ENCODE peak calls at places on chromosomes 11 and 22, in seven cellular contexts. E, F, J, S, W, C and B are unnamed samples.

GRCh38 chr11:73053964-73054363 is 88.2 kb downstream of the FCHSD2 start:
- DNase-seq in E (no peak), F (no peak), J (no peak), S (no peak), W (no peak), C (no peak), B (no peak)

GRCh38 chr11:57213282-57214086 is 23.6 kb downstream of the APLNR start:
- DNase-seq in E (peak), F (no peak), J (no peak), S (no peak), W (no peak), C (peak), B (peak)

GRCh38 chr11:129023968-129024676 is 81.5 kb upstream of the TP53AIP1 start:
- DNase-seq in E (no peak), F (peak), J (no peak), S (no peak), W (no peak), C (no peak), B (no peak)

GRCh38 chr11:62104816-62105610 is 18.8 kb upstream of the INCENP start:
- DNase-seq in E (peak), F (no peak), J (peak), S (peak), W (no peak), C (no peak), B (no peak)

GRCh38 chr11:1792461-1792860 is 28.7 kb upstream of the CTSD start:
- DNase-seq in E (no peak), F (no peak), J (no peak), S (no peak), W (no peak), C (no peak), B (no peak)

GRCh38 chr11:57116654-57117053 is 65.1 kb upstream of the LRRC55 start:
- DNase-seq in E (peak), F (no peak), J (no peak), S (peak), W (peak), C (peak), B (peak)

GRCh38 chr11:130816516-130816915 is 99.8 kb downstream of the SNX19 start:
- DNase-seq in E (peak), F (peak), J (no peak), S (no peak), W (no peak), C (no peak), B (no peak)

GRCh38 chr11:119843760-119844330 is 114.8 kb upstream of the NECTIN1 start:
- DNase-seq in E (peak), F (no peak), J (no peak), S (no peak), W (no peak), C (no peak), B (no peak)

GRCh38 chr11:66479741-66480115 is 506 bp upstream of the DPP3 start:
- DNase-seq in E (no peak), F (peak), J (no peak), S (no peak), W (peak), C (no peak), B (no peak)

GRCh38 chr11:58525037-58525614 is 17.2 kb upstream of the OR5B21 start:
- DNase-seq in E (no peak), F (no peak), J (no peak), S (no peak), W (no peak), C (no peak), B (no peak)

GRCh38 chr22:41917906-41918791 is 3.3 kb upstream of the SHISA8 start:
- DNase-seq in E (peak), F (no peak), J (peak), S (no peak), W (peak), C (peak), B (no peak)

GRCh38 chr11:57763568-57763967 is 2.0 kb downstream of the CTNND1 start:
- DNase-seq in E (peak), F (no peak), J (no peak), S (no peak), W (no peak), C (no peak), B (no peak)

GRCh38 chr11:26949846-26950245 is 44.1 kb upstream of the FIBIN start:
- DNase-seq in E (peak), F (no peak), J (no peak), S (no peak), W (no peak), C (no peak), B (no peak)

GRCh38 chr11:62370743-62371440 is 33.6 kb downstream of the ASRGL1 start:
- DNase-seq in E (no peak), F (no peak), J (no peak), S (no peak), W (no peak), C (no peak), B (no peak)

GRCh38 chr22:30325724-30326703 is 727 bp downstream of the TBC1D10A start:
- DNase-seq in E (no peak), F (no peak), J (no peak), S (no peak), W (peak), C (no peak), B (no peak)

GRCh38 chr22:34973926-34974325 is 92.0 kb upstream of the ISX start:
- DNase-seq in E (no peak), F (no peak), J (no peak), S (no peak), W (no peak), C (no peak), B (no peak)

GRCh38 chr11:66277475-66278391 is at the start of gene CNIH2:
- DNase-seq in E (no peak), F (no peak), J (no peak), S (no peak), W (no peak), C (peak), B (peak)

GRCh38 chr22:36911887-36912661 is 1.4 kb upstream of the CSF2RB start:
- DNase-seq in E (no peak), F (no peak), J (no peak), S (no peak), W (no peak), C (no peak), B (no peak)

GRCh38 chr11:61293869-61294716 is 1.0 kb downstream of the VWCE start:
- DNase-seq in E (peak), F (no peak), J (peak), S (no peak), W (peak), C (peak), B (peak)

GRCh38 chr11:116033931-116034553 is 529.8 kb upstream of the CADM1 start:
- DNase-seq in E (no peak), F (no peak), J (no peak), S (no peak), W (no peak), C (no peak), B (no peak)

GRCh38 chr11:17529814-17530162 is 14.4 kb downstream of the USH1C start:
- DNase-seq in E (no peak), F (no peak), J (peak), S (no peak), W (no peak), C (no peak), B (no peak)

DNA sequence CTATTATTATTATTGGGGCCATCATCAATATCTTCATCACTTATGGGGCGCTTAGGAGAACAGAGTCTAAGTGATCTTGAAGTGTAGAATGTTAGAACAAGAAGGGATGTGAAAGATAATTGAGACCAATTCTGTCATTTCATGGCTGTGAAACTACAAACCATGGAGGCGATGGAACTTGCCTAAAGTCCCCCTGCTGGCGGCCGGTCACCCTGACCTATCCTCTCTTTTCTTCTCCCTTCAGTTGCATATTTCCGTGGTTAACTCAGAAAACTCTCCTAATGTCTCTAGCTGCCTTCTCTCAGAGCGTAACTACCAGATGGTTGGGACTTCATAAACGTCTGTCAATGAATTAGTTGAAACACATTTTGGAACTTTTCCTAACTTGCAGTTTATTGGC is 6.6 kb upstream of the OR4B1 start:
- DNase-seq in E (peak), F (no peak), J (no peak), S (no peak), W (no peak), C (no peak), B (no peak)
- TF ChIP-seq CTCF in E (peak), F (peak), J (no peak), S (peak), W (no peak), C (no peak), B (peak)

DNA sequence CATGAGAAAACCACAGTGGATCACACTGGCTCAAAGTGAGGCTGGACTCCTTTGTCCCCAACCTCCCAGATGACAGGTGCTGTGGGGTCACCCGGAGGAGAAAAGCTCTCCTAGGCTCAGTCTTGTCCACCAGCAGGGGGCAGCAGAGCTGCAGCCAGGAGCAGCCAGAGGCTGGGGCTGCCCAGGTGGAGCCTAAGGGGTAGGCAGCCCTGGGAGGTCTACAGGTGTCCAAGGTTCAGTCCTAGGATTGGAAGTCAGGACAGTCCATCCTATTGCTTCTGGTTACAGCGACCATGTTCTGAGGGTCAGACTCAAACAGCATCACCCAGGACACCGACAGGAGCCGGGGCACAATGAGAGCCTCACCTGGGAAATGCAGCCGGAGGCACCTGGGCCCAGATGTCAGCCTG is 77.6 kb upstream of the IGLL5 start:
- DNase-seq in E (no peak), F (no peak), J (no peak), S (no peak), W (no peak), C (no peak), B (peak)
- TF ChIP-seq CTCF in E (no peak), F (no peak), J (peak), S (no peak), W (peak), C (no peak), B (peak)

GRCh38 chr11:34052036-34052607 is 591 bp downstream of the CAPRIN1 start:
- DNase-seq in E (peak), F (no peak), J (peak), S (peak), W (peak), C (peak), B (peak)
- TF ChIP-seq CTCF in E (no peak), F (no peak), J (no peak), S (no peak), W (no peak), C (no peak), B (no peak)

DNA sequence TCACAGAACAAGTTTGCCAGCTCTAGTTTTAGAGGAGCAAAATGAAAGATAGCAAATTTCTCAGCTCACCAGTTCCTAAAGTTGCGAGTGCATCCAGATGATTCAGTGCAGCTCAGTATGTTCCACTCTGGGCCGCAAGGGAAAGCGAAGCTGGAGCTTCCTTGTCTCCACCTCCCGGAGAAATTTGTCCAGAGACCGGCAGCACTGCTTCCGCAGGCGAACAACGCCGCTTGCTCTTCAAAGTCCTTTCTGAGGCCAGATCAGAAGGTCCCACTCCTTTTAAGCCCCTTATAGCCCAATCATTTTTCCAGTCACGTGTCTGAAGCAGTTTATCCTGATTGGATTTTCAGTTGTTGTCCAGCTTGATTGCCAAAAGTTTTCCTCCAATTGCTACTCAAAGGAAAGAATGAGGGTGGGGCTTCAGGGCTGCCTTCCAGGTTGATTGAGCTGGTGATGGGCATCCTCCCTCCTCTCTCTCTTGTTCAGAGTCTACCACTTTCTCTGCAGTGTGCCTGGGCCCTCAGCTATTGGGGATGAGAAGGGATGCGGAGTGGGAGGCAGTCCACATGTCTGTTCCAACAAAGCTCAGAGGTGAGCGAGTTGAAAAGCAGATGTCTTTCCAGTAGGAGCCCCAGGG is at the start of gene ZNF280A:
- DNase-seq in E (peak), F (no peak), J (no peak), S (no peak), W (no peak), C (no peak), B (no peak)
- TF ChIP-seq CTCF in E (peak), F (no peak), J (no peak), S (no peak), W (no peak), C (no peak), B (no peak)

GRCh38 chr11:84969103-84969502 is 658.0 kb downstream of the DLG2 start:
- DNase-seq in E (peak), F (no peak), J (peak), S (no peak), W (peak), C (no peak), B (no peak)

GRCh38 chr11:84958295-84958694 is 668.8 kb downstream of the DLG2 start:
- DNase-seq in E (no peak), F (no peak), J (no peak), S (no peak), W (no peak), C (no peak), B (no peak)

GRCh38 chr11:84962018-84962417 is 665.1 kb downstream of the DLG2 start:
- DNase-seq in E (no peak), F (no peak), J (no peak), S (no peak), W (no peak), C (no peak), B (no peak)

GRCh38 chr11:84965484-84965883 is 661.7 kb downstream of the DLG2 start:
- DNase-seq in E (no peak), F (no peak), J (no peak), S (no peak), W (no peak), C (no peak), B (no peak)

DNA sequence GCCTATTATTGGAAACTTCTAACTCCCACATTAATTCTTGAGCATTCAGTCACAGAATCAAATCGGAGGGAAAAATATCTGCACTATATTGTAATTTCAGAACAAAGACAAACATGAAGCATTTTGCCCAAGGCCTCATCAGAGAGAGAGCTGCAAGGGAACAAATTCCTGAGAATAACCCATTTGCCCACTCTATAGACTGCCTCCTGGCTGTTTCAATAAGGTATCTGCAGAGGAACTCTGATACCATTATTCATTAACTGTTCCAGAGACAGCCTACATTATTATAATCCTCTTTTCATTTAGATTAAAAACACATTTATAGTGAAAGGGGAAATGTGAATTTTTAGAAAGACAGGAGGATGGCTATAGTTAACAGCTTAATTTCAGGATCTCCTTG is 663.9 kb downstream of the DLG2 start:
- DNase-seq in E (no peak), F (no peak), J (no peak), S (no peak), W (no peak), C (no peak), B (no peak)
- TF ChIP-seq CTCF in E (peak), F (peak), J (no peak), S (no peak), W (no peak), C (no peak), B (no peak)

GRCh38 chr22:22125028-22125578 is 119.5 kb upstream of the VPREB1 start:
- DNase-seq in E (no peak), F (no peak), J (no peak), S (no peak), W (no peak), C (no peak), B (no peak)

GRCh38 chr22:22124374-22124773 is 120.2 kb upstream of the VPREB1 start:
- DNase-seq in E (no peak), F (no peak), J (no peak), S (no peak), W (no peak), C (no peak), B (no peak)

GRCh38 chr22:22123960-22124278 is 120.7 kb upstream of the VPREB1 start:
- DNase-seq in E (no peak), F (no peak), J (no peak), S (no peak), W (no peak), C (no peak), B (no peak)

GRCh38 chr22:22127100-22127499 is 117.5 kb upstream of the VPREB1 start:
- DNase-seq in E (no peak), F (no peak), J (no peak), S (no peak), W (no peak), C (no peak), B (no peak)

GRCh38 chr22:22125579-22126468 is 118.8 kb upstream of the VPREB1 start:
- DNase-seq in E (no peak), F (no peak), J (no peak), S (no peak), W (no peak), C (no peak), B (no peak)
- TF ChIP-seq CTCF in E (no peak), F (no peak), J (no peak), S (no peak), W (no peak), C (no peak), B (no peak)

DNA sequence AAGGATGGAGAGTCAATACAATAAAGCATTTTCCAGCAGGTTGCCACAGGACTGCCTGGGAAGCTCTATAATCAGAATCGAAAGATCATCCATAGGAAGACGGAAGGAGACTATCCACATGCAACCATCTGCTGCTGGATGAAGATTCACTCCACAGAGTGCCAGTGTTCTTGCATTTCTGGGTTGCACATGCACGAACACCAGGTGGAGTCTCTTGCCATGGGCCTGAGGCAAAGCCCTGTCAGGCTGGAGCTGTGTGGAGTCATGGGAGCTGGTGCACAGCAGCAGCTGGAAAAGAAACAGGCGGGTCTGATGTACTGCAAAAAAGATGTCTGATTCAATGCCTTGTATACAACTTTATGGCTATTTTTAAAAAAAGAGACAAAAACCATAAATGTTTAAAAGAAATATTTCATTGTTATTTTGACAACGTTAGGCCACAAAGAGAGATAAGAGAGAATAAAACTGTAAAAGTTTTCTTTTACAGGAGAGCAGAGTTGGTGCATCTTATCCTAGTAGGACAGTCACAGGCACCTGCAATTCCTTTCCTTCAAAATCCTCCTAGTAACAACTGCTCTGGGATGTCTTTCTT is 12.9 kb upstream of the FAT3 start:
- DNase-seq in E (peak), F (no peak), J (peak), S (no peak), W (no peak), C (peak), B (peak)
- TF ChIP-seq CTCF in E (peak), F (peak), J (no peak), S (peak), W (peak), C (no peak), B (peak)

GRCh38 chr11:60252208-60252566 is 9.2 kb upstream of the MS4A4E start:
- DNase-seq in E (no peak), F (no peak), J (no peak), S (no peak), W (no peak), C (no peak), B (no peak)

GRCh38 chr11:60252709-60253108 is 9.8 kb upstream of the MS4A4E start:
- DNase-seq in E (no peak), F (no peak), J (no peak), S (no peak), W (no peak), C (no peak), B (no peak)

DNA sequence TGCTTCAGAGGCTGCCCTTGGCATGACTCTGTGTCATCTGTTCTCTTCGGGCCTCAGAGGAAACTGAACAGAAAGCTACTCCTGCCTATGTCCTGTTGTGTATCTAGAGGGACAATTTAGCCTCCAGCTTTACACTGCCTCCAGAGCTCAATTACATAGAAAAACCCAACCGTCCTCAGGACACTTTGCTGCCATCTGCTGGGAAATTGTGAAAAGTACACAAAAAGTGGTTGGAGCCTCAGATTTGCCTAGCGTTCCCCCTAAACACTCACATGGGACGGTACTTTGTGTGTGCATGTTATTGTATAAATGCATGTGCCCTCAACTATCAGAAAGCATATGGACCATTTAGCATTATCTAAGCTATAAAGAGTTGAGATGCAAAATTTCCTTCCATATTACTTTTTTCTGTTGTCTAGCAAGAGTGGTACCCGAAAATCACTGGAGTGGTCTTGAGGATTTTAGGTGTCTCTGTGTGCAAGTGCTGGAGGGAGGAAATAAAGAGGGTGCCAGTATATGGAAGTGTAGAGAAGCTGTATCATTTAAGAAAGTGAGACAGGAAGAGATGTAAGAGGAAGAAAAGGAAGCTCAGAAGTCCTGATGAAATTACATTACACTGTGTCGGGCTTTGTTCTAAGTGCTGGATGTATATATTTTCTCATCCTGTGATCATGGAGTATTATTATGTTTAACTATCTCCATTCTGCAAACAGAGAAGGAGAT is 8.7 kb upstream of the MS4A4E start:
- DNase-seq in E (no peak), F (no peak), J (no peak), S (no peak), W (no peak), C (no peak), B (peak)
- TF ChIP-seq CTCF in E (no peak), F (no peak), J (peak), S (peak), W (peak), C (no peak), B (peak)